ENCODE peak calls at places on chromosomes 13 and 19, in eight cellular contexts. C is A549; Q is GM10248; P is CD8-positive, alpha-beta T cell; O is activated gamma-delta T cell treated with Interleukin-2 at 50 U/mL for 16 hours; M is Peyer's patch; N is iris pigment epithelial cell; J is T1000. L is an unnamed sample.

GRCh38 chr13:50378513-50378970 is 363.3 kb downstream of the KCNRG start:
- DNase-seq in C (no peak), P (no peak), Q (no peak), O (no peak), N (no peak), M (no peak), J (no peak), L (no peak)

GRCh38 chr13:114130131-114130707 is 2.2 kb downstream of the RASA3 start:
- DNase-seq in O (no peak), M (no peak), P (no peak), J (no peak), N (no peak), Q (no peak), C (no peak), L (no peak)

GRCh38 chr13:32264407-32264806 is 50.8 kb downstream of the ZAR1L start:
- DNase-seq in C (no peak), M (no peak), J (no peak), O (no peak), N (peak), Q (no peak), P (no peak), L (peak)

GRCh38 chr13:75440100-75440499 is 41.9 kb downstream of the TBC1D4 start:
- DNase-seq in C (no peak), M (no peak), N (no peak), J (no peak), Q (no peak), P (no peak), O (no peak), L (no peak)

GRCh38 chr19:15399635-15400034 is 19.2 kb downstream of the AKAP8L start:
- DNase-seq in M (no peak), P (no peak), Q (no peak), J (no peak), O (no peak), N (no peak), C (no peak), L (no peak)

GRCh38 chr19:50046649-50047503 is 21.1 kb downstream of the ZNF473 start:
- DNase-seq in O (peak), N (no peak), M (peak), Q (no peak), J (no peak), P (peak), C (peak), L (peak)

GRCh38 chr13:52899206-52899605 is 50.8 kb upstream of the PCDH8 start:
- DNase-seq in C (no peak), P (no peak), N (no peak), Q (no peak), O (no peak), M (no peak), J (no peak), L (no peak)

GRCh38 chr13:108342369-108343289 is 73.1 kb downstream of the TNFSF13B start:
- DNase-seq in J (no peak), O (no peak), C (peak), Q (peak), M (no peak), N (peak), P (no peak), L (peak)

GRCh38 chr13:23378009-23378632 is 55.4 kb downstream of the SACS start:
- DNase-seq in J (peak), Q (peak), C (peak), M (peak), O (peak), P (no peak), N (peak), L (peak)

GRCh38 chr19:34430738-34431625 is 2.8 kb downstream of the UBA2 start:
- DNase-seq in N (peak), Q (peak), M (no peak), C (peak), J (no peak), P (peak), O (peak), L (no peak)

GRCh38 chr19:10655457-10656312 is 1.5 kb downstream of the ILF3 start:
- DNase-seq in Q (no peak), C (peak), M (no peak), J (no peak), P (no peak), N (peak), O (no peak), L (no peak)